ENCODE peak calls at places on chromosomes 13 and 19, in six cellular contexts. M is endothelial cell of umbilical vein, Q is uterus, S is IMR-90, E is ovary, W is breast epithelium. T is an unnamed sample.

GRCh38 chr19:17766543-17767131 is 15.4 kb downstream of the FCHO1 start:
- DNase-seq in S (peak), E (peak), Q (peak), M (peak), W (peak), T (no peak)

GRCh38 chr13:106151056-106151699 is 384.3 kb downstream of the EFNB2 start:
- DNase-seq in W (no peak), E (no peak), M (peak), S (peak), Q (no peak), T (no peak)

GRCh38 chr13:50244355-50244912 is 229.2 kb downstream of the KCNRG start:
- DNase-seq in E (no peak), S (no peak), M (peak), Q (no peak), W (no peak), T (no peak)

GRCh38 chr19:19510432-19510831 is 4.9 kb downstream of the TSSK6 start:
- DNase-seq in E (no peak), M (no peak), S (no peak), Q (no peak), W (no peak), T (no peak)

GRCh38 chr19:5138606-5139594 is 170.0 kb downstream of the KDM4B start:
- DNase-seq in E (no peak), M (no peak), W (no peak), S (peak), Q (no peak), T (peak)

GRCh38 chr13:32471187-32471922 is 43.4 kb upstream of the N4BP2L1 start:
- DNase-seq in E (peak), Q (peak), W (no peak), M (no peak), S (peak), T (no peak)

GRCh38 chr13:25136872-25137623 is 35.0 kb downstream of the AMER2 start:
- DNase-seq in S (no peak), M (no peak), Q (no peak), W (no peak), E (no peak), T (no peak)

GRCh38 chr19:18149596-18149975 is 3.4 kb upstream of the PIK3R2 start:
- DNase-seq in Q (no peak), E (no peak), M (no peak), S (no peak), W (no peak), T (no peak)

GRCh38 chr19:1324792-1325567 is 39.3 kb downstream of the EFNA2 start:
- DNase-seq in W (peak), Q (peak), S (peak), M (peak), E (peak), T (no peak)

GRCh38 chr13:27403252-27403678 is 21.2 kb upstream of the GTF3A start:
- DNase-seq in M (no peak), S (peak), Q (no peak), E (no peak), W (no peak), T (no peak)

GRCh38 chr13:89920461-89920860 is 1427.0 kb upstream of the MIR17HG start:
- DNase-seq in E (no peak), M (no peak), W (no peak), Q (no peak), S (no peak), T (no peak)
- TF ChIP-seq POLR2A in E (no peak), M (no peak), W (no peak), Q (no peak), S (no peak), T (no peak)

GRCh38 chr19:58007285-58007684 is 4.7 kb upstream of the ZNF606 start:
- DNase-seq in W (no peak), M (no peak), E (no peak), Q (no peak), S (no peak), T (no peak)
- TF ChIP-seq POLR2A in W (no peak), M (no peak), E (no peak), Q (no peak), S (no peak), T (no peak)

GRCh38 chr19:52897149-52897935 is at the start of gene ZNF320:
- DNase-seq in M (peak), W (peak), Q (peak), S (peak), E (peak), T (peak)
- TF ChIP-seq POLR2A in M (peak), W (peak), Q (peak), S (peak), E (peak), T (peak)

DNA sequence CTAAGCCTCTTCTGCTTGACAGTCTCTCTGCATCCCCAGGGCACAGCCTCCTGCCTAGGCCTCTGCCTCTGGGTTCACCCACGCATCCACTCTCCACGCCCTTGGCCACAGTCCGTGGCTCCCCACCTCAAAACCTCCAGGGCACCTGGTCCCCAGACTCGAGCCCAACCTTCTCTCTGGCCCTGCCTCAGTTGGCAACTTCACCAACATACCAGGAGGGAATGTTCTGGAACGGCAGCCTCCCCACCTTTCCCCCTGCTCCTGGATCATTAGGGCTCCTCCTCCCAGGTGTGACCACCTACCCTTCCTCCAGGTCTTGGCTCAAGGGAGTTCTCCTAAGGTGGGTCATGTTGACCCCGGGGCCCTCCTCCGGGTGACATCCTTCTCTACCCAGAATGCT is 69.1 kb downstream of the SOX1 start:
- DNase-seq in S (no peak), Q (no peak), M (no peak), E (no peak), W (peak), T (no peak)
- TF ChIP-seq POLR2A in S (no peak), Q (no peak), M (no peak), E (no peak), W (no peak), T (no peak)

GRCh38 chr19:29807870-29808405 is 3.9 kb upstream of the CCNE1 start:
- DNase-seq in E (no peak), Q (no peak), W (no peak), M (no peak), S (no peak), T (no peak)

GRCh38 chr19:29805026-29805925 is 6.5 kb upstream of the CCNE1 start:
- DNase-seq in Q (no peak), E (no peak), M (no peak), S (peak), W (no peak), T (no peak)

GRCh38 chr19:29804493-29804892 is 7.3 kb upstream of the CCNE1 start:
- DNase-seq in M (no peak), S (no peak), E (no peak), W (no peak), Q (no peak), T (peak)

GRCh38 chr19:29807178-29807577 is 4.6 kb upstream of the CCNE1 start:
- DNase-seq in M (no peak), Q (no peak), E (no peak), W (no peak), S (no peak), T (no peak)

DNA sequence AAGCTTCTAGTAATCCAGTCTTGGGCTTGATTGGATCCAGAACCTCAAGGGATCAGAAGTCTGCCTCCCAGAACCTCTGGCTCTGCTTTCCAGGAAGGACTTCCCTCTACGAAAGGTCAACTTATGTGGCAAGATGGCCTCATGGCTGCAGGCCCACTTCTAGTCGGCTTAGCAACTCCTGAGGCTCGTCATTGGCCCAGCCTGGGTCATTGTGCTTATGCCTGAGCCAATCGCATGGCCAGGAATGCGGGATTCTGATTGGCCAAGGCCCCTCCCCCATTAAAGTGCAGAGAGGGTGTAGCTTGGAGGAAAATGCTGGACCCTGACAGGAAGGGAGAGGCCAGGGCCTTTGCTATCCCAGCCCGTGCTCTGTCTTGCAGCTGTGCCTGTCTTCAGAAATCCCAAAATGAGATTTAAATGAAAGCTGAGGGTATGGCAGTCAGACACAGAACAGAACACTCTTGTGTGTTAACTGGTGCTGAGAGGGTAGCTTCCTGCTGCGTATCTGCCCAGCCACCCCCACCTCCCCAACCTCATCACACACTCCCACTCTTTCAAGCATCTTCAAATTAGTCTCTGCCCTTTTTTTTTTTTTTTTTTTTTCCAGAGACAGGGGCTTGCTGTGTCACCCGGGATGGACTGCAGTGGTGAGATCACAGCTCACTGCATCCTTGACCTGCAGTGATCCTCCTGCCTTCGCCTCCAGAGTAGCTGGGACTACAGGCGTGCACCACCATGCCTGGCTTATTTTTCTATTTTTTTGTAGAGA is 5.5 kb upstream of the CCNE1 start:
- DNase-seq in M (no peak), S (peak), W (no peak), Q (no peak), E (no peak), T (no peak)
- TF ChIP-seq POLR2A in M (no peak), S (no peak), W (no peak), Q (no peak), E (no peak), T (no peak)

GRCh38 chr19:54137114-54137912 is at the start of gene CNOT3:
- DNase-seq in W (peak), S (peak), Q (peak), M (peak), E (peak), T (peak)

GRCh38 chr19:54137913-54138776 is 583 bp downstream of the CNOT3 start:
- DNase-seq in M (no peak), E (no peak), W (no peak), Q (no peak), S (no peak), T (peak)

GRCh38 chr19:54136086-54136863 is 1.3 kb upstream of the CNOT3 start:
- DNase-seq in Q (no peak), S (peak), E (no peak), M (no peak), W (no peak), T (no peak)

GRCh38 chr19:54138777-54139256 is 1.3 kb downstream of the CNOT3 start:
- DNase-seq in W (no peak), E (no peak), S (no peak), M (no peak), Q (no peak), T (no peak)

GRCh38 chr19:54136864-54137113 is 773 bp upstream of the CNOT3 start:
- DNase-seq in M (no peak), W (no peak), S (no peak), E (no peak), Q (no peak), T (no peak)
- TF ChIP-seq POLR2A in M (no peak), W (no peak), S (no peak), E (no peak), Q (peak), T (peak)

GRCh38 chr19:56101095-56101494 is 20.0 kb downstream of the ZNF787 start:
- DNase-seq in M (no peak), Q (no peak), E (no peak), S (no peak), W (no peak), T (no peak)
- TF ChIP-seq POLR2A in M (no peak), Q (no peak), E (no peak), S (no peak), W (no peak), T (no peak)

GRCh38 chr13:46181799-46182490 is at the start of gene LCP1:
- DNase-seq in E (no peak), Q (no peak), M (no peak), W (no peak), S (no peak), T (no peak)
- TF ChIP-seq POLR2A in E (no peak), Q (no peak), M (no peak), W (no peak), S (no peak), T (peak)

GRCh38 chr13:28434934-28435333 is 60.0 kb downstream of the FLT1 start:
- DNase-seq in M (no peak), S (peak), W (no peak), E (no peak), Q (no peak), T (no peak)

GRCh38 chr13:28425796-28426195 is 69.1 kb downstream of the FLT1 start:
- DNase-seq in S (peak), M (no peak), Q (no peak), E (no peak), W (no peak), T (no peak)

GRCh38 chr13:28429096-28429495 is 65.8 kb downstream of the FLT1 start:
- DNase-seq in E (no peak), W (no peak), Q (no peak), S (no peak), M (no peak), T (no peak)

GRCh38 chr13:28429685-28430290 is 65.1 kb downstream of the FLT1 start:
- DNase-seq in M (no peak), E (no peak), Q (no peak), S (peak), W (no peak), T (no peak)
- TF ChIP-seq POLR2A in M (no peak), E (no peak), Q (no peak), S (no peak), W (no peak), T (peak)

GRCh38 chr19:7524523-7524922 is 2.1 kb downstream of the MCOLN1 start:
- DNase-seq in W (no peak), S (no peak), M (no peak), Q (no peak), E (no peak), T (no peak)

GRCh38 chr19:7522923-7523667 is 671 bp downstream of the MCOLN1 start:
- DNase-seq in E (no peak), W (no peak), M (no peak), S (no peak), Q (no peak), T (no peak)

GRCh38 chr19:7520131-7521051 is 2.0 kb upstream of the MCOLN1 start:
- DNase-seq in M (no peak), Q (no peak), S (no peak), W (no peak), E (no peak), T (no peak)

GRCh38 chr19:7521551-7522071 is 813 bp upstream of the MCOLN1 start:
- DNase-seq in Q (no peak), W (no peak), E (no peak), M (no peak), S (no peak), T (no peak)

DNA sequence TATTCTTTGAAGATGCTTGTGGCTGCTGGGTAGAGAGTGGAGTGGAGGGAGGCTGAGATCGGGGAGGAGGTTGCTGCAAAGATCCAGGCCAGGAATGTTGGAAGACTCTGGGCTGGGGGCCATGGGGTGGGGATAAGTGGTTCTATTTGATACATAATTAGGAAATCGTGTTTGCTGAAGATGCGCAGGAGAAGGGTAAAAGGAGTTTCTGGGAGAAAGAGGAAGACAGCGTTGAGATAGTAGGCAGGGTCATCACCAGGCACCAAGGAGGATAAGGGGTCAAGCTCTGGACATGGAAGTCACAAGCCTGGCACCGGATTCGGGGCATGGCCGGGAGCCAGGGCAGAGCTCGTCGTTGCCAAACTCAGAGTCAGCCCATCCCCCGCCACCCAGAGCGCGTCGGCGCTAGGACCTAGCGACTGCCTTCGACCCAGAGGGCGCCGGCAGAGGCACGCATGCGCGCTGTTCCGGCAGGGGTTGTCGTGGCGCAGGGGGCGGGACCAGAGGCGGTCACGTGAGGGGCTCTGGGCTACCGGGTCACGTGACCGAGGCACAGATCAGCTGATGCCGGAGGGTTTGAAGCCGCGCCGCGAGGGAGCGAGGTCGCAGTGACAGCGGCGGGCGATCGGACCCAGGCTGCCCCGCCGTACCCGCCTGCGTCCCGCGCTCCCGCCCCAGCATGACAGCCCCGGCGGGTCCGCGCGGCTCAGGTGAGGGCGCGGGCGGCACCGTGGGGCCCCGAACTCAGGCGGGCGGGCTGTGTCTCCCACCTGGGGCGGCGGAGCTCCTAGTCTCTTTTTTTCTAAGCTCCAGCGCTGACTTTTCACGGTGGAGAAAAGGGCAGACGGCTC is at the start of gene MCOLN1:
- DNase-seq in Q (peak), E (peak), W (peak), S (peak), M (peak), T (peak)
- TF ChIP-seq POLR2A in Q (peak), E (peak), W (no peak), S (no peak), M (peak), T (peak)

T was measured in GM12892.